ENCODE peak calls at places on chromosomes 1 and 21, in seven cellular contexts. P is hippocampal formation; C is HCEC 1CT; Y is stimulated activated naive CD8-positive, alpha-beta T cell treated with anti-CD3 and anti-CD28 coated beads, Interleukin-15, Interleukin-2, amounts not matched to agents 100 U/mL and 50 U/mL, for 24 hours; K is brain microvascular endothelial cell; F is epithelial cell of esophagus; R is Panc1. T is an unnamed sample.

GRCh38 chr1:38569932-38570356 is 289.6 kb downstream of the RRAGC start:
- DNase-seq in P (no peak), C (no peak), Y (no peak), K (no peak), F (no peak), R (no peak), T (no peak)

GRCh38 chr1:218342091-218342490 is 3.0 kb upstream of the TGFB2 start:
- DNase-seq in P (no peak), C (no peak), Y (no peak), K (no peak), F (no peak), R (no peak), T (no peak)

GRCh38 chr1:211515090-211516023 is 23.4 kb upstream of the RD3 start:
- DNase-seq in P (no peak), C (peak; percentile 68), Y (peak; percentile 90), K (peak; percentile 84), F (peak; percentile 73), R (peak; percentile 52), T (peak; percentile 92)

GRCh38 chr1:25727819-25728286 is 72.1 kb upstream of the SELENON start:
- DNase-seq in P (no peak), C (no peak), Y (no peak), K (no peak), F (no peak), R (no peak), T (no peak)

GRCh38 chr1:204530932-204531331 is 14.7 kb downstream of the MDM4 start:
- DNase-seq in P (no peak), C (no peak), Y (no peak), K (no peak), F (no peak), R (no peak), T (peak; percentile 13)

GRCh38 chr1:93964777-93965200 is 55.6 kb upstream of the GCLM start:
- DNase-seq in P (no peak), C (no peak), Y (no peak), K (peak; percentile 20), F (peak; percentile 90), R (no peak), T (peak; percentile 47)

GRCh38 chr1:52366517-52366827 is 467 bp upstream of the CC2D1B start:
- DNase-seq in P (no peak), C (no peak), Y (no peak), K (no peak), F (no peak), R (no peak), T (no peak)

GRCh38 chr1:29245876-29246275 is 9.6 kb downstream of the PTPRU start:
- DNase-seq in P (no peak), C (no peak), Y (no peak), K (peak; percentile 38), F (peak; percentile 65), R (peak; percentile 24), T (peak; percentile 52)

GRCh38 chr1:150777544-150777943 is 12.0 kb upstream of the CTSS start:
- DNase-seq in P (no peak), C (no peak), Y (no peak), K (no peak), F (no peak), R (no peak), T (no peak)

GRCh38 chr21:35273331-35273730 is 224.2 kb upstream of the RUNX1 start:
- DNase-seq in P (no peak), C (no peak), Y (no peak), K (no peak), F (peak; percentile 79), R (no peak), T (no peak)

GRCh38 chr1:202642619-202643291 is 67.5 kb downstream of the SYT2 start:
- DNase-seq in P (no peak), C (no peak), Y (no peak), K (no peak), F (no peak), R (no peak), T (no peak)

GRCh38 chr1:228814091-228814610 is 78.9 kb downstream of the RHOU start:
- DNase-seq in P (no peak), C (no peak), Y (no peak), K (no peak), F (no peak), R (no peak), T (no peak)

GRCh38 chr1:67735806-67736627 is 51.0 kb downstream of the GADD45A start:
- DNase-seq in P (peak; percentile 40), C (peak; percentile 87), Y (peak; percentile 45), K (peak; percentile 95), F (peak; percentile 90), R (no peak), T (peak; percentile 91)